ENCODE peak calls at places on chromosomes 16 and 17, in six cellular contexts. H, M, C, R, F and P are unnamed samples.

GRCh38 chr16:68700120-68700519 is 37.0 kb upstream of the CDH1 start:
- DNase-seq in F (no peak), M (no peak), H (no peak), R (no peak), C (peak), P (no peak)

GRCh38 chr17:42050360-42051012 is at the start of gene C17orf113:
- DNase-seq in M (peak), H (no peak), R (peak), C (peak), F (peak), P (peak)

GRCh38 chr16:48676836-48677235 is 66.9 kb upstream of the N4BP1 start:
- DNase-seq in R (no peak), H (no peak), M (no peak), F (no peak), C (peak), P (no peak)

GRCh38 chr17:36686123-36686669 is 84.8 kb downstream of the MRM1 start:
- DNase-seq in M (no peak), F (no peak), R (no peak), C (no peak), H (no peak), P (no peak)

GRCh38 chr16:72997141-72997542 is 50.8 kb downstream of the ZFHX3 start:
- DNase-seq in R (no peak), M (peak), H (no peak), F (no peak), C (peak), P (no peak)

GRCh38 chr16:2339521-2340484 is 725 bp downstream of the ABCA3 start:
- DNase-seq in C (peak), R (peak), M (peak), F (peak), H (no peak), P (peak)

GRCh38 chr16:6492742-6493141 is 839.9 kb upstream of the RBFOX1 start:
- DNase-seq in F (no peak), R (no peak), M (no peak), H (no peak), C (no peak), P (no peak)

GRCh38 chr16:11168386-11169065 is 87.5 kb downstream of the SOCS1 start:
- DNase-seq in C (peak), M (no peak), F (no peak), R (no peak), H (no peak), P (no peak)

GRCh38 chr17:869067-869466 is 86.9 kb downstream of the MRM3 start:
- DNase-seq in R (no peak), H (peak), C (peak), M (no peak), F (no peak), P (no peak)

GRCh38 chr17:7215136-7215638 is 4.4 kb downstream of the DLG4 start:
- DNase-seq in C (no peak), M (no peak), F (no peak), R (no peak), H (no peak), P (no peak)

GRCh38 chr16:55292491-55292890 is 31.5 kb upstream of the IRX6 start:
- DNase-seq in H (no peak), F (no peak), M (no peak), R (no peak), C (no peak), P (no peak)

GRCh38 chr17:69142473-69142802 is 743 bp upstream of the ABCA6 start:
- DNase-seq in C (peak), M (no peak), F (no peak), H (peak), R (no peak), P (no peak)

GRCh38 chr16:70738083-70738977 is 52.5 kb upstream of the MTSS2 start:
- DNase-seq in H (peak), R (no peak), M (peak), C (peak), F (no peak), P (peak)

GRCh38 chr16:66964049-66964448 is 3.0 kb downstream of the CES3 start:
- DNase-seq in H (no peak), C (no peak), M (no peak), R (no peak), F (no peak), P (no peak)

GRCh38 chr17:77074681-77075080 is 66.1 kb upstream of the SEC14L1 start:
- DNase-seq in M (no peak), R (no peak), C (no peak), H (no peak), F (no peak), P (no peak)

GRCh38 chr17:82120148-82120547 is 22.1 kb upstream of the FASN start:
- DNase-seq in M (peak), F (no peak), H (no peak), C (peak), R (no peak), P (no peak)

GRCh38 chr17:37273419-37274051 is 102.2 kb upstream of the C17orf78 start:
- DNase-seq in R (no peak), F (no peak), M (no peak), C (peak), H (no peak), P (no peak)

GRCh38 chr16:78324649-78325274 is 225.3 kb downstream of the WWOX start:
- DNase-seq in H (no peak), M (no peak), F (no peak), R (no peak), C (no peak), P (no peak)

GRCh38 chr17:59914274-59914854 is 21.4 kb downstream of the RPS6KB1 start:
- DNase-seq in C (peak), H (no peak), F (no peak), R (no peak), M (no peak), P (no peak)

GRCh38 chr16:88569614-88569984 is 604 bp upstream of the ZC3H18 start:
- DNase-seq in F (peak), R (no peak), H (no peak), C (peak), M (no peak), P (no peak)

GRCh38 chr17:78397681-78398101 is 19.2 kb downstream of the PGS1 start:
- DNase-seq in H (no peak), F (no peak), R (no peak), M (no peak), C (peak), P (peak)

GRCh38 chr16:56289412-56289811 is 98.1 kb downstream of the GNAO1 start:
- DNase-seq in M (no peak), H (no peak), F (no peak), C (no peak), R (no peak), P (no peak)

GRCh38 chr16:72125635-72126428 is 32.2 kb downstream of the DHX38 start:
- DNase-seq in M (no peak), F (no peak), R (no peak), C (no peak), H (no peak), P (no peak)

GRCh38 chr16:85653226-85653917 is 35.4 kb downstream of the GINS2 start:
- DNase-seq in R (no peak), C (no peak), M (no peak), F (no peak), H (no peak), P (no peak)

GRCh38 chr17:58097384-58098088 is 14.3 kb downstream of the DYNLL2 start:
- DNase-seq in H (no peak), C (no peak), F (no peak), R (no peak), M (no peak), P (no peak)

GRCh38 chr17:63928172-63928666 is 3.9 kb downstream of the CD79B start:
- DNase-seq in M (no peak), C (no peak), F (no peak), R (no peak), H (no peak), P (no peak)

GRCh38 chr17:72008236-72008874 is 112.5 kb upstream of the SOX9 start:
- DNase-seq in H (no peak), C (no peak), R (no peak), F (no peak), M (no peak), P (no peak)